ENCODE peak calls at places on chromosomes 6 and 20, in five cellular contexts. One of them, this sample, is unnamed.

GRCh38 chr6:92922216-92922806 is 497.0 kb downstream of the EPHA7 start:
- DNase-seq in iPS-NIHi11: no peak
- DNase-seq in iris pigment epithelial cell: no peak
- DNase-seq in epithelial cell of esophagus: no peak
- DNase-seq in dermis microvascular lymphatic vessel endothelial cell: no peak
- DNase-seq in this sample: no peak

GRCh38 chr6:138643210-138643609 is 130.4 kb upstream of the CCDC28A start:
- DNase-seq in iPS-NIHi11: no peak
- DNase-seq in iris pigment epithelial cell: no peak
- DNase-seq in epithelial cell of esophagus: no peak
- DNase-seq in dermis microvascular lymphatic vessel endothelial cell: no peak
- DNase-seq in this sample: no peak

GRCh38 chr6:110633731-110634130 is 157.3 kb upstream of the SLC22A16 start:
- DNase-seq in iPS-NIHi11: no peak
- DNase-seq in iris pigment epithelial cell: no peak
- DNase-seq in epithelial cell of esophagus: no peak
- DNase-seq in dermis microvascular lymphatic vessel endothelial cell: no peak
- DNase-seq in this sample: no peak

GRCh38 chr6:52610745-52611355 is 34.0 kb upstream of the TRAM2 start:
- DNase-seq in iPS-NIHi11: no peak
- DNase-seq in iris pigment epithelial cell: peak; percentile 65
- DNase-seq in epithelial cell of esophagus: peak; percentile 75
- DNase-seq in dermis microvascular lymphatic vessel endothelial cell: no peak
- DNase-seq in this sample: no peak

GRCh38 chr6:152351742-152352141 is 285.4 kb downstream of the SYNE1 start:
- DNase-seq in iPS-NIHi11: no peak
- DNase-seq in iris pigment epithelial cell: no peak
- DNase-seq in epithelial cell of esophagus: no peak
- DNase-seq in dermis microvascular lymphatic vessel endothelial cell: no peak
- DNase-seq in this sample: no peak

GRCh38 chr6:87483929-87484328 is 11.2 kb downstream of the SLC35A1 start:
- DNase-seq in iPS-NIHi11: peak; percentile 50
- DNase-seq in iris pigment epithelial cell: peak; percentile 85
- DNase-seq in epithelial cell of esophagus: peak; percentile 46
- DNase-seq in dermis microvascular lymphatic vessel endothelial cell: no peak
- DNase-seq in this sample: peak; percentile 84

GRCh38 chr6:145733770-145734169 is 1.6 kb downstream of the EPM2A start:
- DNase-seq in iPS-NIHi11: no peak
- DNase-seq in iris pigment epithelial cell: peak; percentile 31
- DNase-seq in epithelial cell of esophagus: no peak
- DNase-seq in dermis microvascular lymphatic vessel endothelial cell: no peak
- DNase-seq in this sample: no peak

GRCh38 chr6:15243994-15244604 is 1.8 kb upstream of the JARID2 start:
- DNase-seq in iPS-NIHi11: peak; percentile 34
- DNase-seq in iris pigment epithelial cell: no peak
- DNase-seq in epithelial cell of esophagus: no peak
- DNase-seq in dermis microvascular lymphatic vessel endothelial cell: no peak
- DNase-seq in this sample: no peak

GRCh38 chr20:63606701-63607100 is 20.2 kb downstream of the GMEB2 start:
- DNase-seq in iPS-NIHi11: no peak
- DNase-seq in iris pigment epithelial cell: no peak
- DNase-seq in epithelial cell of esophagus: no peak
- DNase-seq in dermis microvascular lymphatic vessel endothelial cell: no peak
- DNase-seq in this sample: no peak

GRCh38 chr20:61573415-61574305 is 321.6 kb downstream of the CDH4 start:
- DNase-seq in iPS-NIHi11: no peak
- DNase-seq in iris pigment epithelial cell: no peak
- DNase-seq in epithelial cell of esophagus: no peak
- DNase-seq in dermis microvascular lymphatic vessel endothelial cell: no peak
- DNase-seq in this sample: no peak

GRCh38 chr20:13995086-13995665 is at the start of gene MACROD2:
- DNase-seq in iPS-NIHi11: peak; percentile 97
- DNase-seq in iris pigment epithelial cell: peak; percentile 81
- DNase-seq in epithelial cell of esophagus: peak; percentile 97
- DNase-seq in dermis microvascular lymphatic vessel endothelial cell: peak; percentile 66
- DNase-seq in this sample: peak; percentile 89

GRCh38 chr20:32343438-32343837 is 14.7 kb upstream of the ASXL1 start:
- DNase-seq in iPS-NIHi11: no peak
- DNase-seq in iris pigment epithelial cell: peak; percentile 87
- DNase-seq in epithelial cell of esophagus: peak; percentile 95
- DNase-seq in dermis microvascular lymphatic vessel endothelial cell: no peak
- DNase-seq in this sample: no peak

GRCh38 chr6:36360241-36361054 is 23.8 kb upstream of the BNIP5 start:
- DNase-seq in iPS-NIHi11: peak; percentile 90
- DNase-seq in iris pigment epithelial cell: peak; percentile 65
- DNase-seq in epithelial cell of esophagus: peak; percentile 71
- DNase-seq in dermis microvascular lymphatic vessel endothelial cell: peak; percentile 43
- DNase-seq in this sample: no peak

GRCh38 chr6:79377830-79378460 is 143.5 kb upstream of the HMGN3 start:
- DNase-seq in iPS-NIHi11: no peak
- DNase-seq in iris pigment epithelial cell: peak; percentile 48
- DNase-seq in epithelial cell of esophagus: peak; percentile 24
- DNase-seq in dermis microvascular lymphatic vessel endothelial cell: no peak
- DNase-seq in this sample: no peak

GRCh38 chr6:84804720-84805119 is 40.3 kb upstream of the TBX18 start:
- DNase-seq in iPS-NIHi11: no peak
- DNase-seq in iris pigment epithelial cell: peak; percentile 61
- DNase-seq in epithelial cell of esophagus: peak; percentile 45
- DNase-seq in dermis microvascular lymphatic vessel endothelial cell: no peak
- DNase-seq in this sample: no peak

GRCh38 chr6:92810913-92811312 is 608.4 kb downstream of the EPHA7 start:
- DNase-seq in iPS-NIHi11: peak; percentile 63
- DNase-seq in iris pigment epithelial cell: peak; percentile 28
- DNase-seq in epithelial cell of esophagus: peak; percentile 52
- DNase-seq in dermis microvascular lymphatic vessel endothelial cell: peak; percentile 1
- DNase-seq in this sample: peak; percentile 30

GRCh38 chr6:41072836-41073202 is at the start of gene NFYA:
- DNase-seq in iPS-NIHi11: peak; percentile 93
- DNase-seq in iris pigment epithelial cell: no peak
- DNase-seq in epithelial cell of esophagus: no peak
- DNase-seq in dermis microvascular lymphatic vessel endothelial cell: no peak
- DNase-seq in this sample: no peak

GRCh38 chr6:121666809-121667208 is 231.4 kb downstream of the GJA1 start:
- DNase-seq in iPS-NIHi11: peak; percentile 14
- DNase-seq in iris pigment epithelial cell: peak; percentile 91
- DNase-seq in epithelial cell of esophagus: peak; percentile 74
- DNase-seq in dermis microvascular lymphatic vessel endothelial cell: peak; percentile 36
- DNase-seq in this sample: no peak

GRCh38 chr6:31070711-31071197 is 41.6 kb downstream of the C6orf15 start:
- DNase-seq in iPS-NIHi11: peak; percentile 68
- DNase-seq in iris pigment epithelial cell: peak; percentile 90
- DNase-seq in epithelial cell of esophagus: peak; percentile 90
- DNase-seq in dermis microvascular lymphatic vessel endothelial cell: no peak
- DNase-seq in this sample: peak; percentile 82